ENCODE peak calls at places on chromosomes 16 and 17, in six cellular contexts. A, B, U, H, P and Z are unnamed samples.

GRCh38 chr17:65559802-65560627 is 1.4 kb downstream of the AXIN2 start:
- DNase-seq in P (peak), B (peak), U (peak), H (peak), A (no peak), Z (peak)

GRCh38 chr16:61909074-61909473 is 127.2 kb downstream of the CDH8 start:
- DNase-seq in A (no peak), U (no peak), H (no peak), B (no peak), P (no peak), Z (no peak)

GRCh38 chr17:41334899-41335298 is 15.7 kb downstream of the KRT33A start:
- DNase-seq in H (no peak), A (no peak), U (no peak), B (no peak), P (no peak), Z (no peak)

GRCh38 chr17:56297142-56297541 is 143.9 kb downstream of the ANKFN1 start:
- DNase-seq in P (no peak), H (no peak), U (no peak), B (no peak), A (no peak), Z (peak)

GRCh38 chr16:48546774-48547173 is 63.2 kb downstream of the N4BP1 start:
- DNase-seq in H (no peak), P (no peak), U (no peak), A (no peak), B (no peak), Z (no peak)

GRCh38 chr16:89442990-89443726 is 47.2 kb downstream of the ANKRD11 start:
- DNase-seq in H (peak), P (peak), A (peak), U (peak), B (peak), Z (no peak)

GRCh38 chr17:81389585-81389984 is 5.7 kb upstream of the BAHCC1 start:
- DNase-seq in A (no peak), B (no peak), U (no peak), P (no peak), H (no peak), Z (no peak)

GRCh38 chr16:1258906-1259759 is 3.3 kb downstream of the TPSD1 start:
- DNase-seq in B (no peak), P (no peak), H (no peak), A (peak), U (peak), Z (no peak)

GRCh38 chr17:79057727-79058400 is 16.8 kb upstream of the ENGASE start:
- DNase-seq in P (peak), U (no peak), B (no peak), A (no peak), H (no peak), Z (no peak)

GRCh38 chr17:45575126-45575885 is 84.8 kb upstream of the PLEKHM1 start:
- DNase-seq in A (no peak), H (no peak), P (no peak), B (no peak), U (no peak), Z (no peak)

GRCh38 chr17:10368561-10368960 is 4.2 kb downstream of the MYH13 start:
- DNase-seq in B (no peak), U (no peak), A (no peak), H (no peak), P (no peak), Z (no peak)

GRCh38 chr17:8289103-8289397 is 580 bp downstream of the RANGRF start:
- DNase-seq in A (no peak), H (no peak), U (peak), B (no peak), P (peak), Z (no peak)

GRCh38 chr16:28866454-28866804 is 2.8 kb downstream of the SH2B1 start:
- DNase-seq in B (no peak), U (no peak), A (no peak), P (no peak), H (no peak), Z (no peak)

GRCh38 chr16:296276-296675 is 13.3 kb downstream of the PDIA2 start:
- DNase-seq in H (no peak), U (no peak), B (no peak), A (no peak), P (no peak), Z (no peak)

GRCh38 chr16:68126395-68126794 is 41.2 kb downstream of the NFATC3 start:
- DNase-seq in A (no peak), U (no peak), P (no peak), B (no peak), H (no peak), Z (no peak)

GRCh38 chr16:66443269-66443652 is 16.2 kb downstream of the BEAN1 start:
- DNase-seq in U (no peak), A (no peak), B (no peak), P (no peak), H (no peak), Z (no peak)

GRCh38 chr17:30340957-30341356 is 7.1 kb upstream of the TMIGD1 start:
- DNase-seq in P (no peak), U (no peak), B (peak), A (peak), H (no peak), Z (peak)

GRCh38 chr16:66304961-66305360 is 61.5 kb upstream of the CDH5 start:
- DNase-seq in B (no peak), P (no peak), U (no peak), A (no peak), H (no peak), Z (no peak)

GRCh38 chr16:88975511-88976061 is 1.4 kb downstream of the CBFA2T3 start:
- DNase-seq in A (no peak), H (no peak), P (no peak), U (no peak), B (no peak), Z (no peak)

GRCh38 chr17:32693135-32693897 is 183.6 kb downstream of the MYO1D start:
- DNase-seq in B (no peak), P (no peak), A (no peak), U (no peak), H (no peak), Z (no peak)

GRCh38 chr16:27455700-27456099 is 53.7 kb downstream of the IL21R start:
- DNase-seq in B (no peak), A (no peak), P (no peak), U (no peak), H (no peak), Z (no peak)

GRCh38 chr17:17921192-17922082 is 50.8 kb downstream of the TOM1L2 start:
- DNase-seq in P (no peak), H (no peak), U (peak), B (peak), A (peak), Z (peak)

GRCh38 chr17:5031365-5032082 is 3.7 kb downstream of the SLC52A1 start:
- DNase-seq in A (peak), B (peak), U (peak), P (peak), H (peak), Z (peak)

GRCh38 chr16:87895641-87896141 is 26.4 kb upstream of the SLC7A5 start:
- DNase-seq in H (no peak), A (no peak), U (no peak), P (peak), B (no peak), Z (no peak)

GRCh38 chr17:4220655-4221054 is 43.1 kb downstream of the ANKFY1 start:
- DNase-seq in A (no peak), H (peak), B (no peak), P (no peak), U (no peak), Z (no peak)

GRCh38 chr17:35371934-35372333 is 1.5 kb downstream of the SLFN11 start:
- DNase-seq in P (no peak), A (no peak), H (no peak), U (no peak), B (no peak), Z (no peak)

GRCh38 chr17:35373984-35374765 is 754 bp upstream of the SLFN11 start:
- DNase-seq in B (peak), U (peak), H (peak), A (peak), P (peak), Z (peak)

GRCh38 chr17:35374766-35375344 is 1.4 kb upstream of the SLFN11 start:
- DNase-seq in B (no peak), U (no peak), A (no peak), H (no peak), P (no peak), Z (no peak)

GRCh38 chr17:35373532-35373983 is at the start of gene SLFN11:
- DNase-seq in P (peak), U (no peak), B (peak), H (peak), A (peak), Z (peak)

GRCh38 chr17:35372846-35373531 is 432 bp downstream of the SLFN11 start:
- DNase-seq in P (no peak), H (peak), B (no peak), A (peak), U (no peak), Z (peak)
- H3K27ac ChIP-seq in P (no peak), H (peak), B (no peak), A (no peak), U (no peak), Z (peak)

GRCh38 chr17:1452836-1453235 is 3.2 kb downstream of the CRK start:
- DNase-seq in H (no peak), B (no peak), P (no peak), U (no peak), A (no peak), Z (no peak)

GRCh38 chr17:1449412-1449967 is 6.5 kb downstream of the CRK start:
- DNase-seq in H (no peak), A (no peak), P (no peak), U (no peak), B (no peak), Z (no peak)

GRCh38 chr17:1455291-1455747 is 713 bp downstream of the CRK start:
- DNase-seq in H (peak), A (peak), U (peak), P (peak), B (peak), Z (peak)

GRCh38 chr17:1455748-1456599 is at the start of gene CRK:
- DNase-seq in U (peak), P (peak), B (peak), A (peak), H (peak), Z (peak)

GRCh38 chr17:1454541-1454940 is 1.5 kb downstream of the CRK start:
- DNase-seq in P (no peak), A (no peak), H (no peak), U (no peak), B (no peak), Z (no peak)
- H3K27ac ChIP-seq in P (no peak), A (no peak), H (peak), U (no peak), B (no peak), Z (no peak)

DNA sequence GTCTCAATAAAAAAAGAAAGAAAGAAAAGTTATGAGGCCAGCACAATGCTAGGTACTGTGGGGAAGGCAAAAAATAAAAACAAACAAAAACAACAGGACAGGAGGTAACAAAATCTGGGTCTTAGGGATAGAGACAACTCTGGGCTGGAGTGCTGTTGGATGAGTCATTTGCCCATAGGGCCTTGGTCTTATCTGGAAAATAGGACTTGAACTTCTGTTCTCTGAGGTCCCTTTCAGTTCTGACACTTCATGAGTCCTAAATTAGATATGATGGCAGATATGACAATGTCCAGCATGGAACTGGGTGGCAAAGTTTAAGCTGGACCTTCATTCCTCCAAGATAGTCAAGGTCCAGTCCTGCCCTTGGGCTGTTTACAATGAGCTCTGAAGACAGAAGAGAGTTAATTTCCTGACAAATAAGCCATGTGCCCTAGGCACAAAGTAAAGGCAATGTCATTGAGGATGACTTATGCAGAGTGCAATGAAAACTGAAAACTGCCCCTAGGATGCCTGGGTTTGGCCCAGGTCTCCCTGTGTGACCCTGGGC is 8.9 kb upstream of the HDAC5 start:
- DNase-seq in B (no peak), P (no peak), A (peak), H (no peak), U (no peak), Z (no peak)
- H3K27ac ChIP-seq in B (no peak), P (no peak), A (no peak), H (no peak), U (no peak), Z (no peak)

DNA sequence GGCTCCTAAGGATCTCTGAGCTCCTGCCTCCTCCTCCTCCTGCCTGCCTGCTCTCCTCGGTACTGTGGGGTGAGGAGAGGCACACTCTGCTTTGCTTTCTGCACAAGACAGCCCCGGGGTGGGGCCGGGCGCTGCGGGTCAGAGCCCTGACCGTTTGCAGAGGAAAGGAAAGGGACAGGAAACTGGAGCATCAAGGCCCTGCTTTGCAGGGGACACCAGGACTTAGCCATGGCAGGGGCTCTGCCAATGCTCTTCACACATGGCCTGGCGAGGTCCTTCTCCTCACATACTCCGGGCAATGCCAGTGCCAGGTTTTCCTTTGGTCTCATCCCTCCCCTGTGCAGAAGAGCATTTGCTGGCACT is 23.7 kb upstream of the DOC2B start:
- DNase-seq in P (peak), H (no peak), U (no peak), B (no peak), A (no peak), Z (no peak)
- H3K27ac ChIP-seq in P (no peak), H (no peak), U (no peak), B (no peak), A (no peak), Z (no peak)